ENCODE peak calls at places on chromosomes 16 and 17, in six cellular contexts. U is activated B cell treated with CpG ODN at 0.5 μM for 24 hours, X is HL-60, B is AG08395, T is spleen, C is IMR-90. F is an unnamed sample.

GRCh38 chr16:89918453-89919347 is at the start of gene MC1R:
- DNase-seq in B (no peak), T (no peak), X (no peak), U (peak), C (peak), F (peak)

GRCh38 chr16:2009302-2009711 is 314 bp downstream of the ZNF598 start:
- DNase-seq in C (no peak), T (peak), X (no peak), B (no peak), U (no peak), F (peak)

GRCh38 chr17:45902892-45903346 is 8.6 kb downstream of the MAPT start:
- DNase-seq in C (no peak), X (no peak), U (no peak), B (no peak), T (no peak), F (no peak)

GRCh38 chr17:58789160-58789559 is 33.5 kb downstream of the PPM1E start:
- DNase-seq in T (no peak), X (no peak), C (no peak), U (no peak), B (no peak), F (no peak)

GRCh38 chr17:4497101-4497824 is 1.4 kb upstream of the SPNS2 start:
- DNase-seq in C (peak), U (peak), T (no peak), B (peak), X (no peak), F (peak)

GRCh38 chr16:62715701-62716100 is 679.5 kb upstream of the CDH8 start:
- DNase-seq in U (no peak), B (no peak), T (no peak), C (no peak), X (no peak), F (no peak)

GRCh38 chr17:44915321-44915726 is at the start of gene GFAP:
- DNase-seq in T (peak), U (no peak), C (no peak), X (no peak), B (no peak), F (peak)

GRCh38 chr17:19384723-19385391 is 2.1 kb downstream of the MFAP4 start:
- DNase-seq in U (no peak), X (peak), C (peak), B (peak), T (peak), F (peak)

GRCh38 chr16:13181432-13181831 is 280.0 kb downstream of the SHISA9 start:
- DNase-seq in C (no peak), T (no peak), B (no peak), U (no peak), X (no peak), F (no peak)

GRCh38 chr16:53833145-53833544 is 129.2 kb downstream of the FTO start:
- DNase-seq in X (no peak), C (no peak), T (no peak), U (no peak), B (no peak), F (no peak)

GRCh38 chr17:57954421-57955182 is 610 bp downstream of the CUEDC1 start:
- DNase-seq in U (peak), X (no peak), T (peak), C (peak), B (peak), F (peak)

GRCh38 chr17:76909971-76910760 is 42.0 kb downstream of the MGAT5B start:
- DNase-seq in C (peak), B (peak), U (no peak), T (no peak), X (peak), F (peak)

GRCh38 chr17:18910326-18910725 is 41.6 kb upstream of the SLC5A10 start:
- DNase-seq in T (no peak), U (no peak), B (no peak), C (no peak), X (no peak), F (no peak)

GRCh38 chr16:72990003-72990521 is 57.9 kb downstream of the ZFHX3 start:
- DNase-seq in X (no peak), C (peak), T (no peak), B (peak), U (no peak), F (peak)

GRCh38 chr17:74432484-74433391 is 850 bp downstream of the GPRC5C start:
- DNase-seq in X (no peak), U (no peak), C (no peak), B (no peak), T (no peak), F (peak)

GRCh38 chr16:16111639-16112038 is 111.7 kb downstream of the ABCC6 start:
- DNase-seq in C (no peak), U (no peak), T (no peak), X (no peak), B (no peak), F (no peak)

GRCh38 chr17:75795820-75796607 is 11.4 kb downstream of the UNK start:
- DNase-seq in C (no peak), X (no peak), B (no peak), T (peak), U (peak), F (peak)

GRCh38 chr17:38733315-38734234 is 3.4 kb downstream of the CISD3 start:
- DNase-seq in U (no peak), T (no peak), B (no peak), C (no peak), X (no peak), F (peak)